ENCODE peak calls at places on chromosomes 3 and 15, in eight cellular contexts. One of them, this sample, is unnamed.
A peak's percentile ranks its signal among the peaks of the same experiment; 100 is the strongest.

GRCh38 chr3:46737320-46737719 is 19.7 kb upstream of the PRSS50 start:
- DNase-seq in HS-27A: no peak
- DNase-seq in NCI-H2081: no peak
- DNase-seq in naive thymus-derived CD8-positive, alpha-beta T cell: no peak
- DNase-seq in fibroblast of the aortic adventitia: no peak
- DNase-seq in MCF 10A: no peak
- DNase-seq in CMK: no peak
- DNase-seq in CD8-positive, alpha-beta T cell: no peak
- DNase-seq in this sample: no peak

GRCh38 chr3:10981961-10982360 is 10.6 kb upstream of the SLC6A1 start:
- DNase-seq in HS-27A: peak; percentile 47
- DNase-seq in NCI-H2081: no peak
- DNase-seq in naive thymus-derived CD8-positive, alpha-beta T cell: no peak
- DNase-seq in fibroblast of the aortic adventitia: peak; percentile 13
- DNase-seq in MCF 10A: no peak
- DNase-seq in CMK: no peak
- DNase-seq in CD8-positive, alpha-beta T cell: no peak
- DNase-seq in this sample: no peak

GRCh38 chr15:39589815-39590644 is 9.2 kb downstream of the THBS1 start:
- DNase-seq in HS-27A: no peak
- DNase-seq in NCI-H2081: no peak
- DNase-seq in naive thymus-derived CD8-positive, alpha-beta T cell: no peak
- DNase-seq in fibroblast of the aortic adventitia: peak; percentile 30
- DNase-seq in MCF 10A: no peak
- DNase-seq in CMK: no peak
- DNase-seq in CD8-positive, alpha-beta T cell: no peak
- DNase-seq in this sample: no peak

GRCh38 chr3:37812497-37812896 is 49.2 kb upstream of the CTDSPL start:
- DNase-seq in HS-27A: no peak
- DNase-seq in NCI-H2081: no peak
- DNase-seq in naive thymus-derived CD8-positive, alpha-beta T cell: no peak
- DNase-seq in fibroblast of the aortic adventitia: peak; percentile 65
- DNase-seq in MCF 10A: no peak
- DNase-seq in CMK: no peak
- DNase-seq in CD8-positive, alpha-beta T cell: no peak
- DNase-seq in this sample: no peak

GRCh38 chr15:92822216-92823144 is 77.6 kb upstream of the CHD2 start:
- DNase-seq in HS-27A: no peak
- DNase-seq in NCI-H2081: no peak
- DNase-seq in naive thymus-derived CD8-positive, alpha-beta T cell: no peak
- DNase-seq in fibroblast of the aortic adventitia: no peak
- DNase-seq in MCF 10A: no peak
- DNase-seq in CMK: no peak
- DNase-seq in CD8-positive, alpha-beta T cell: no peak
- DNase-seq in this sample: no peak

GRCh38 chr15:41022487-41023090 is 69.3 kb downstream of the CHAC1 start:
- DNase-seq in HS-27A: peak; percentile 11
- DNase-seq in NCI-H2081: peak; percentile 33
- DNase-seq in naive thymus-derived CD8-positive, alpha-beta T cell: peak; percentile 45
- DNase-seq in fibroblast of the aortic adventitia: peak; percentile 76
- DNase-seq in MCF 10A: peak; percentile 48
- DNase-seq in CMK: peak; percentile 9
- DNase-seq in CD8-positive, alpha-beta T cell: peak; percentile 1
- DNase-seq in this sample: peak; percentile 61

GRCh38 chr15:82709421-82710207 is at the start of gene AP3B2:
- DNase-seq in HS-27A: peak; percentile 24
- DNase-seq in NCI-H2081: peak; percentile 86
- DNase-seq in naive thymus-derived CD8-positive, alpha-beta T cell: peak; percentile 63
- DNase-seq in fibroblast of the aortic adventitia: peak; percentile 51
- DNase-seq in MCF 10A: peak; percentile 71
- DNase-seq in CMK: peak; percentile 25
- DNase-seq in CD8-positive, alpha-beta T cell: peak; percentile 45
- DNase-seq in this sample: peak; percentile 74

GRCh38 chr3:135271562-135272290 is 476.7 kb downstream of the EPHB1 start:
- DNase-seq in HS-27A: no peak
- DNase-seq in NCI-H2081: peak; percentile 95
- DNase-seq in naive thymus-derived CD8-positive, alpha-beta T cell: no peak
- DNase-seq in fibroblast of the aortic adventitia: no peak
- DNase-seq in MCF 10A: no peak
- DNase-seq in CMK: no peak
- DNase-seq in CD8-positive, alpha-beta T cell: no peak
- DNase-seq in this sample: no peak

GRCh38 chr3:36542186-36542585 is 161.9 kb downstream of the STAC start:
- DNase-seq in HS-27A: no peak
- DNase-seq in NCI-H2081: no peak
- DNase-seq in naive thymus-derived CD8-positive, alpha-beta T cell: no peak
- DNase-seq in fibroblast of the aortic adventitia: peak; percentile 67
- DNase-seq in MCF 10A: no peak
- DNase-seq in CMK: no peak
- DNase-seq in CD8-positive, alpha-beta T cell: no peak
- DNase-seq in this sample: no peak

GRCh38 chr3:50627407-50628051 is 10.6 kb downstream of the MAPKAPK3 start:
- DNase-seq in HS-27A: peak; percentile 88
- DNase-seq in NCI-H2081: no peak
- DNase-seq in naive thymus-derived CD8-positive, alpha-beta T cell: no peak
- DNase-seq in fibroblast of the aortic adventitia: peak; percentile 56
- DNase-seq in MCF 10A: peak; percentile 78
- DNase-seq in CMK: no peak
- DNase-seq in CD8-positive, alpha-beta T cell: no peak
- DNase-seq in this sample: no peak

GRCh38 chr3:66381621-66382020 is 119.2 kb downstream of the LRIG1 start:
- DNase-seq in HS-27A: no peak
- DNase-seq in NCI-H2081: no peak
- DNase-seq in naive thymus-derived CD8-positive, alpha-beta T cell: no peak
- DNase-seq in fibroblast of the aortic adventitia: no peak
- DNase-seq in MCF 10A: no peak
- DNase-seq in CMK: no peak
- DNase-seq in CD8-positive, alpha-beta T cell: no peak
- DNase-seq in this sample: no peak

This sample was measured in Peyer's patch.